ENCODE peak calls at places on chromosomes 5 and 9, in ten cellular contexts. F, B, C, A, M, L, S, D, R and Y are unnamed samples.

GRCh38 chr9:1709347-1709746 is 305.8 kb upstream of the SMARCA2 start:
- DNase-seq in B (no peak), R (no peak), M (no peak), A (peak), C (no peak), D (no peak), L (no peak), S (no peak), F (no peak), Y (no peak)

GRCh38 chr9:76580188-76580587 is 121.2 kb downstream of the GCNT1 start:
- DNase-seq in C (no peak), B (no peak), A (no peak), S (no peak), D (no peak), L (no peak), F (no peak), M (no peak), R (no peak), Y (no peak)

GRCh38 chr9:132516911-132517310 is 65.5 kb upstream of the BARHL1 start:
- DNase-seq in C (no peak), F (no peak), A (no peak), S (no peak), M (no peak), R (no peak), L (no peak), B (no peak), D (no peak), Y (no peak)

GRCh38 chr9:92943062-92943616 is 4.2 kb upstream of the FGD3 start:
- DNase-seq in M (no peak), D (no peak), F (no peak), L (no peak), B (no peak), R (no peak), A (no peak), C (no peak), S (no peak), Y (no peak)

GRCh38 chr9:86660146-86660545 is 287.2 kb downstream of the GAS1 start:
- DNase-seq in A (no peak), D (no peak), R (peak), L (peak), S (no peak), B (peak), M (peak), C (no peak), F (peak), Y (no peak)

GRCh38 chr5:37615184-37615583 is 224.7 kb downstream of the GDNF start:
- DNase-seq in C (no peak), F (peak), L (peak), D (no peak), M (peak), A (no peak), S (no peak), B (peak), R (peak), Y (no peak)

GRCh38 chr9:136171009-136171800 is 33.7 kb downstream of the LHX3 start:
- DNase-seq in S (no peak), C (no peak), M (peak), A (no peak), L (peak), F (no peak), R (no peak), D (no peak), B (no peak), Y (no peak)

GRCh38 chr9:19807182-19807892 is 18.5 kb upstream of the SLC24A2 start:
- DNase-seq in D (no peak), B (no peak), A (no peak), R (no peak), C (no peak), L (no peak), M (no peak), F (no peak), S (no peak), Y (no peak)

GRCh38 chr5:3602713-3603502 is 7.3 kb downstream of the IRX1 start:
- DNase-seq in R (peak), M (no peak), B (peak), C (no peak), D (no peak), A (peak), S (no peak), F (no peak), L (no peak), Y (peak)

GRCh38 chr9:5269249-5269715 is 35.2 kb downstream of the RLN2 start:
- DNase-seq in M (no peak), S (no peak), C (no peak), D (no peak), L (peak), A (no peak), B (peak), F (peak), R (peak), Y (no peak)

GRCh38 chr9:114745879-114746550 is 59.8 kb downstream of the TNFSF15 start:
- DNase-seq in C (no peak), F (no peak), S (no peak), L (no peak), B (no peak), R (no peak), D (no peak), A (no peak), M (no peak), Y (no peak)

GRCh38 chr5:73338201-73339126 is 110.1 kb downstream of the FOXD1 start:
- DNase-seq in A (no peak), C (no peak), F (peak), B (peak), S (no peak), M (peak), R (no peak), D (peak), L (peak), Y (no peak)

GRCh38 chr9:98766548-98766947 is 29.8 kb downstream of the ANKS6 start:
- DNase-seq in A (no peak), R (peak), B (peak), C (no peak), F (no peak), L (no peak), D (no peak), S (no peak), M (peak), Y (no peak)

GRCh38 chr5:171418982-171419662 is at the start of gene FGF18:
- DNase-seq in R (peak), M (peak), C (peak), F (peak), D (no peak), A (no peak), B (peak), L (peak), S (peak), Y (no peak)

GRCh38 chr9:38621434-38622082 is 1.2 kb upstream of the ANKRD18A start:
- DNase-seq in F (no peak), C (peak), B (peak), S (no peak), D (no peak), R (no peak), L (no peak), M (no peak), A (peak), Y (peak)

GRCh38 chr9:84419203-84419602 is 78.6 kb upstream of the SLC28A3 start:
- DNase-seq in D (no peak), R (peak), M (no peak), L (no peak), A (no peak), C (no peak), B (peak), F (no peak), S (peak), Y (no peak)

GRCh38 chr5:175652741-175653663 is 4.9 kb upstream of the HRH2 start:
- DNase-seq in S (no peak), D (no peak), C (peak), F (no peak), M (no peak), R (no peak), B (no peak), L (no peak), A (no peak), Y (no peak)

GRCh38 chr5:74272019-74272775 is 368.3 kb downstream of the ENC1 start:
- DNase-seq in R (no peak), L (peak), A (no peak), M (no peak), C (no peak), B (no peak), F (peak), S (no peak), D (no peak), Y (no peak)

GRCh38 chr5:43429706-43430105 is 17.5 kb upstream of the CCL28 start:
- DNase-seq in B (no peak), D (no peak), A (no peak), L (no peak), M (no peak), S (no peak), R (no peak), C (no peak), F (no peak), Y (no peak)

GRCh38 chr5:169942181-169942580 is 38.1 kb downstream of the INSYN2B start:
- DNase-seq in R (no peak), S (no peak), B (no peak), D (no peak), C (no peak), A (no peak), M (no peak), L (peak), F (peak), Y (no peak)

GRCh38 chr9:130174920-130175321 is 2.7 kb downstream of the NCS1 start:
- DNase-seq in D (no peak), A (no peak), B (no peak), C (no peak), S (peak), M (peak), R (no peak), L (no peak), F (no peak), Y (no peak)

GRCh38 chr5:61334224-61335196 is 2.5 kb downstream of the ZSWIM6 start:
- DNase-seq in L (no peak), D (no peak), S (no peak), C (no peak), M (peak), F (peak), B (peak), A (no peak), R (peak), Y (no peak)

GRCh38 chr9:5013379-5013778 is 28.3 kb downstream of the JAK2 start:
- DNase-seq in L (no peak), C (no peak), M (peak), B (peak), F (no peak), D (no peak), S (no peak), A (no peak), R (peak), Y (no peak)

GRCh38 chr9:97802276-97802675 is 50.8 kb upstream of the FOXE1 start:
- DNase-seq in A (no peak), L (no peak), S (no peak), F (peak), R (no peak), D (no peak), M (no peak), C (no peak), B (peak), Y (no peak)

GRCh38 chr9:110254500-110254899 is 1.8 kb downstream of the TXN start:
- DNase-seq in A (no peak), L (no peak), C (no peak), B (no peak), D (no peak), R (no peak), M (no peak), S (no peak), F (no peak), Y (no peak)

GRCh38 chr9:110256142-110256391 is 240 bp downstream of the TXN start:
- DNase-seq in L (no peak), F (no peak), B (no peak), A (no peak), S (no peak), C (no peak), D (no peak), M (no peak), R (no peak), Y (no peak)

GRCh38 chr9:110255064-110255416 is 1.3 kb downstream of the TXN start:
- DNase-seq in A (peak), C (peak), M (no peak), L (no peak), D (no peak), S (no peak), F (no peak), R (no peak), B (no peak), Y (no peak)

GRCh38 chr9:110256392-110257096 is at the start of gene TXN:
- DNase-seq in A (peak), C (peak), D (peak), M (peak), R (peak), B (peak), L (peak), F (peak), S (peak), Y (peak)

GRCh38 chr9:110255417-110256141 is 728 bp downstream of the TXN start:
- DNase-seq in C (peak), S (peak), D (peak), B (peak), L (peak), A (peak), M (peak), F (peak), R (peak), Y (peak)
- TF ChIP-seq CTCF in C (no peak), S (no peak), D (no peak), B (no peak), L (no peak), A (no peak), M (no peak), F (no peak), R (no peak), Y (no peak)

DNA sequence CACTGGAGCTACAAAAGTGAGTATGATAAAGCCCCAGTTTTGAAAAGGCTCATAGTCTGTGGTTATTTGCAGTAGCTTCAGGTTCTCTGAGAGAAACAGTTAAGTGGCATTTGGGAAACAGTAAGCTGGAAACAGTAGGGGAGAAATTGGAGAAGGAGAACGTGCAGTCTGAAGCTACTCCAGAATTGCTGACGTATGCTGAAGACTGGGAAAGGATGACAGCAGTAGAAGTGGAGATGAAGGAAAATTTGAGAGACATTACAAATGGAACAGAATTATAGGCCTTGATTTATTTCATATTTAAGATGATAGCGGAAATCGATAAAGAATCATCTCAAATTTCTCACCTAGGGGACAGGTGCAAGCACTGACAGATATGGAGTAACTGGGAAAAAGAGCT is 248.8 kb downstream of the CAAP1 start:
- DNase-seq in A (no peak), C (no peak), D (no peak), R (no peak), S (no peak), F (no peak), M (no peak), B (no peak), L (no peak), Y (no peak)
- TF ChIP-seq CTCF in A (no peak), C (no peak), D (no peak), R (no peak), S (no peak), F (no peak), M (no peak), B (no peak), L (no peak), Y (no peak)

GRCh38 chr5:136814621-136815378 is 449.5 kb upstream of the TRPC7 start:
- DNase-seq in M (no peak), S (no peak), L (no peak), R (peak), F (peak), A (no peak), D (no peak), C (no peak), B (peak), Y (no peak)

GRCh38 chr5:136816327-136816726 is 451.0 kb upstream of the TRPC7 start:
- DNase-seq in F (no peak), L (no peak), C (no peak), M (no peak), R (no peak), B (no peak), A (no peak), D (no peak), S (no peak), Y (no peak)

DNA sequence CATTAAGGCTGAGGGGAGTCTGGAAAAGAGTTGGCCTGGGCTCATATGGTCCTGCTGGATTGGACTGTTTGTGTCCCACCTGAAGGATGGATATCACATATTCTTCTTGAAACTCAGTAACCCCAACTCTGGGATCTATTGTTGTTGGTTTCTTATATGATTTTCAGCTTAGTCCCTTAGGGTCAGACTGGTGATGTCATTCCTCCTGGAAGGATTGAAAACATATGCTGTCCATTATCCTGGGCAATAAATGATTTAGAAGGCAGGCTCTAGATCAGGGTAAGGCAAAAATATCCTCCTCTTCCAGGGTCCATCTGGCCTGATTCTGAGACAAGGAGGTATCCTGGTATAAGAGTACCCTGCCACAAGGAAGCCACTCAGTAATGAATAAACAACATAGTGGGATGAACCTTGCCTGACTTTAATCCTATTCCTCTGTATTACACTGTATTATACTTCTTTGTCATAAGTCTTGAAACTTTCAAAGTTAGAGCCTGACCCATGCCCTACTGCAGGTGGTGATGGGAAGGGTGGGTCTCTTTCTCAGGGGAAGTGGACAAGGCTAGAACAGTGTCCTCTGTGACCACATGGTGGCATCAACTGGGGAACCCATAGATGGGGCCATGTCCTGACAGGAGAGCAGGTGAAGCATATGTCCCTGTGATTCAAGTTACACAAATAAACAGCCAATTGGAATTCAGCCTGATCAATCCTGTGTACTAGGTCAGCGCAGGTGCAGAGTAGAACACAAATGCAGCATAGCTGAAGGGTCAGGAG is 454.4 kb upstream of the TRPC7 start:
- DNase-seq in C (no peak), B (no peak), S (no peak), R (no peak), F (no peak), M (no peak), A (no peak), L (no peak), D (no peak), Y (no peak)
- TF ChIP-seq CTCF in C (no peak), B (no peak), S (no peak), R (no peak), F (peak), M (no peak), A (no peak), L (no peak), D (no peak), Y (no peak)

GRCh38 chr5:149773245-149774095 is 43.4 kb downstream of the PPARGC1B start:
- DNase-seq in R (no peak), B (no peak), L (no peak), S (no peak), A (no peak), C (peak), M (no peak), F (no peak), D (no peak), Y (no peak)

GRCh38 chr5:149779071-149779470 is 49.0 kb downstream of the PPARGC1B start:
- DNase-seq in C (no peak), L (no peak), M (no peak), S (no peak), B (no peak), D (no peak), R (no peak), A (no peak), F (no peak), Y (no peak)

GRCh38 chr5:149776376-149777305 is 46.5 kb downstream of the PPARGC1B start:
- DNase-seq in A (peak), L (no peak), D (no peak), S (no peak), B (no peak), C (peak), M (no peak), R (no peak), F (no peak), Y (no peak)

GRCh38 chr5:149777382-149777781 is 47.3 kb downstream of the PPARGC1B start:
- DNase-seq in R (no peak), F (no peak), S (no peak), D (no peak), C (no peak), L (no peak), M (no peak), B (peak), A (no peak), Y (no peak)

DNA sequence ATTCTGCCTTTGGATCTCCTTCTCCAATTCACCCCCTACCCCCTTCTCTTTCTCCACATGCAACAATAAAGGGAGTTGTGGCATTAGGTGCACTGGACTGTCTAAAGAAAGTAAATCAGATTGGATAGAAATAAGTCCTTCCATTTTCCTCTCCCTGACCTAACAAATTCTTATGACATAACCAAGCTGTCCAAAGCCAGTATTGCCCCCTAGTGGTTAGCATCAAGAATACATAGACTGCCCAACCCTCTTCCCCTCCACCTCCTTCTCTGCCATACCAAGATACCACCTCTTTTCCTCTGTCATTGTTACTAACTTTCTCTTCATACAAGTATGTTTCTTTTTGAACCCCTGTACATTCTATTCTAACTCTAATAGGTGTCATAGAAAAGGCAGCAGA is 45.7 kb downstream of the PPARGC1B start:
- DNase-seq in R (no peak), D (no peak), A (no peak), F (peak), B (no peak), M (no peak), C (no peak), L (no peak), S (no peak), Y (no peak)
- TF ChIP-seq CTCF in R (no peak), D (no peak), A (no peak), F (peak), B (peak), M (peak), C (peak), L (no peak), S (no peak), Y (peak)

GRCh38 chr5:137051165-137051564 is 448.0 kb downstream of the SPOCK1 start:
- DNase-seq in R (peak), A (no peak), D (no peak), F (peak), S (no peak), M (no peak), L (no peak), C (no peak), B (no peak), Y (no peak)
- TF ChIP-seq CTCF in R (peak), A (no peak), D (no peak), F (peak), S (no peak), M (no peak), L (peak), C (no peak), B (peak), Y (peak)